ENCODE peak calls at places on chromosomes 16 and 17, in six cellular contexts. N is AG09309; Z is nephron progenitor cell; V is activated naive CD4-positive, alpha-beta T cell treated with anti-CD3 and anti-CD28 coated beads, Interleukin-2, amount 50 U/mL, for 72 hours; W is AG20443; U is fibroblast of lung. H is an unnamed sample.
A peak's percentile ranks its signal among the peaks of the same experiment; 100 is the strongest.

GRCh38 chr17:36089888-36090836 is at the start of gene CCL3:
- DNase-seq in V (peak; percentile 43), Z (no peak), U (no peak), N (no peak), W (no peak), H (peak; percentile 3)

GRCh38 chr17:19384723-19385391 is 2.1 kb downstream of the MFAP4 start:
- DNase-seq in N (peak; percentile 79), Z (no peak), V (no peak), U (peak; percentile 70), W (peak; percentile 72), H (no peak)

GRCh38 chr16:88769617-88770458 is 15.2 kb downstream of the PIEZO1 start:
- DNase-seq in N (no peak), Z (peak; percentile 74), W (peak; percentile 46), U (no peak), V (peak; percentile 35), H (no peak)

GRCh38 chr16:73831197-73831596 is 465.4 kb upstream of the PSMD7 start:
- DNase-seq in W (no peak), V (no peak), U (no peak), Z (no peak), N (no peak), H (no peak)

GRCh38 chr17:66809408-66809807 is 25.5 kb upstream of the CACNG5 start:
- DNase-seq in Z (no peak), W (no peak), U (no peak), V (no peak), N (no peak), H (no peak)

GRCh38 chr16:2778692-2778958 is 1.5 kb upstream of the ELOB start:
- DNase-seq in N (no peak), V (no peak), W (no peak), U (no peak), Z (no peak), H (no peak)

GRCh38 chr16:4266372-4266771 is 6.5 kb downstream of the TFAP4 start:
- DNase-seq in U (no peak), V (no peak), Z (no peak), W (no peak), N (no peak), H (no peak)

GRCh38 chr17:48236681-48237134 is 129.1 kb downstream of the SNX11 start:
- DNase-seq in N (no peak), U (peak; percentile 96), V (no peak), Z (no peak), W (no peak), H (peak; percentile 95)

GRCh38 chr17:73360961-73361761 is 49.4 kb upstream of the CDC42EP4 start:
- DNase-seq in W (no peak), V (no peak), Z (peak; percentile 88), U (no peak), N (no peak), H (no peak)

GRCh38 chr17:64103751-64104364 is 26.1 kb downstream of the ERN1 start:
- DNase-seq in V (no peak), W (peak; percentile 59), U (peak; percentile 68), Z (no peak), N (no peak), H (no peak)

GRCh38 chr16:47004652-47005051 is 31.2 kb upstream of the DNAJA2 start:
- DNase-seq in V (no peak), W (no peak), N (no peak), Z (no peak), U (no peak), H (no peak)

GRCh38 chr16:49912688-49913087 is 56.8 kb upstream of the ZNF423 start:
- DNase-seq in Z (no peak), U (no peak), W (no peak), N (no peak), V (no peak), H (no peak)

GRCh38 chr17:78395186-78395585 is 16.7 kb downstream of the PGS1 start:
- DNase-seq in N (no peak), Z (no peak), U (no peak), V (no peak), W (no peak), H (no peak)

GRCh38 chr16:55495616-55496289 is 13.1 kb upstream of the LPCAT2 start:
- DNase-seq in U (peak; percentile 98), Z (no peak), V (no peak), N (peak; percentile 95), W (peak; percentile 51), H (peak; percentile 95)

GRCh38 chr16:81469710-81470481 is 25.3 kb downstream of the CMIP start:
- DNase-seq in Z (no peak), W (no peak), N (no peak), V (no peak), U (no peak), H (no peak)

GRCh38 chr16:74325331-74325730 is 28.7 kb downstream of the PSMD7 start:
- DNase-seq in U (no peak), V (no peak), N (no peak), Z (no peak), W (no peak), H (no peak)

GRCh38 chr16:63975669-63976068 is 1146.2 kb downstream of the CDH11 start:
- DNase-seq in V (no peak), W (no peak), Z (no peak), U (no peak), N (no peak), H (no peak)

GRCh38 chr16:11848842-11849241 is 2.5 kb downstream of the RSL1D1 start:
- DNase-seq in V (no peak), Z (no peak), N (no peak), W (no peak), U (peak; percentile 45), H (no peak)

GRCh38 chr16:84043486-84044107 is 1.0 kb upstream of the SLC38A8 start:
- DNase-seq in Z (no peak), W (no peak), V (no peak), N (no peak), U (no peak), H (no peak)

GRCh38 chr16:66588981-66589713 is 9.9 kb downstream of the CMTM2 start:
- DNase-seq in V (peak; percentile 66), Z (no peak), W (peak; percentile 46), N (no peak), U (no peak), H (no peak)

GRCh38 chr16:13390093-13390985 is 488.9 kb downstream of the SHISA9 start:
- DNase-seq in N (no peak), U (peak; percentile 4), W (no peak), Z (no peak), V (no peak), H (no peak)

GRCh38 chr17:48719642-48720262 is 2.6 kb downstream of the PRAC1 start:
- DNase-seq in V (no peak), U (no peak), N (no peak), Z (peak; percentile 59), W (no peak), H (no peak)

GRCh38 chr16:70162041-70162451 is 11.5 kb upstream of the CLEC18C start:
- DNase-seq in Z (no peak), W (peak; percentile 91), N (no peak), V (no peak), U (peak; percentile 77), H (peak; percentile 58)

GRCh38 chr16:56945847-56946527 is 14.0 kb downstream of the HERPUD1 start:
- DNase-seq in Z (no peak), V (no peak), N (no peak), U (no peak), W (no peak), H (no peak)

GRCh38 chr16:12461201-12461600 is 342.5 kb downstream of the CPPED1 start:
- DNase-seq in W (no peak), Z (no peak), V (no peak), N (no peak), U (peak; percentile 63), H (no peak)

GRCh38 chr16:79767597-79768280 is 167.2 kb upstream of the MAF start:
- DNase-seq in V (no peak), U (peak; percentile 27), Z (no peak), N (no peak), W (peak; percentile 47), H (no peak)

GRCh38 chr17:39737761-39738567 is at the start of gene GRB7:
- DNase-seq in W (no peak), Z (peak; percentile 39), N (no peak), U (no peak), V (no peak), H (no peak)

GRCh38 chr16:67537636-67538591 is 9.3 kb downstream of the RIPOR1 start:
- DNase-seq in Z (peak; percentile 75), U (no peak), W (peak; percentile 71), V (peak; percentile 48), N (no peak), H (no peak)

GRCh38 chr17:8041249-8041928 is 2.5 kb downstream of the ALOX15B start:
- DNase-seq in N (peak; percentile 77), U (peak; percentile 53), W (peak; percentile 68), V (no peak), Z (no peak), H (peak; percentile 41)

GRCh38 chr17:79459003-79459655 is 151.7 kb downstream of the RBFOX3 start:
- DNase-seq in U (no peak), V (no peak), W (no peak), N (no peak), Z (no peak), H (no peak)

GRCh38 chr16:83762141-83763024 is 45.4 kb upstream of the HSBP1 start:
- DNase-seq in N (no peak), V (no peak), W (no peak), Z (no peak), U (no peak), H (no peak)

GRCh38 chr16:72172105-72173034 is at the start of gene PMFBP1:
- DNase-seq in U (peak; percentile 85), W (peak; percentile 41), Z (no peak), N (peak; percentile 79), V (peak; percentile 37), H (peak; percentile 85)

GRCh38 chr17:39231587-39232551 is 6.1 kb upstream of the STAC2 start:
- DNase-seq in N (no peak), V (peak; percentile 67), Z (peak; percentile 81), W (peak; percentile 86), U (no peak), H (no peak)

GRCh38 chr17:51748749-51749604 is 409.5 kb downstream of the CA10 start:
- DNase-seq in V (no peak), Z (no peak), U (no peak), N (no peak), W (no peak), H (no peak)

GRCh38 chr16:66551362-66551761 is 1.0 kb upstream of the CKLF start:
- DNase-seq in V (peak; percentile 56), Z (peak; percentile 21), W (peak; percentile 27), N (no peak), U (peak; percentile 24), H (no peak)

GRCh38 chr16:81790277-81790676 is 11.2 kb downstream of the PLCG2 start:
- DNase-seq in W (no peak), N (no peak), U (no peak), Z (no peak), V (no peak), H (no peak)

GRCh38 chr17:15944720-15945492 is at the start of gene ADORA2B:
- DNase-seq in N (no peak), W (peak; percentile 91), Z (peak; percentile 82), V (peak; percentile 72), U (peak; percentile 77), H (no peak)

GRCh38 chr17:17119533-17119932 is 77.3 kb downstream of the MPRIP start:
- DNase-seq in N (no peak), W (peak; percentile 51), V (peak; percentile 34), U (peak; percentile 52), Z (no peak), H (peak; percentile 40)

GRCh38 chr16:66408181-66409048 is 18.7 kb upstream of the BEAN1 start:
- DNase-seq in W (peak; percentile 43), U (peak; percentile 88), Z (no peak), N (no peak), V (peak; percentile 26), H (peak; percentile 88)

H was measured in epithelial cell of prostate.